ENCODE peak calls at places on chromosomes 3 and 15, in nine cellular contexts. One of them, this sample, is unnamed.

GRCh38 chr3:113712129-113712528 is 15.7 kb upstream of the USF3 start:
- DNase-seq in midbrain: no peak
- DNase-seq in mesothelial cell of epicardium: no peak
- DNase-seq in fibroblast of pulmonary artery: no peak
- DNase-seq in pons: peak
- DNase-seq in NCI-H1417: no peak
- DNase-seq in HuH-7.5: no peak
- DNase-seq in RCC 7860: no peak
- DNase-seq in GOT3: no peak
- DNase-seq in this sample: no peak

GRCh38 chr3:57949779-57950618 is 58.2 kb upstream of the FLNB start:
- DNase-seq in fibroblast of pulmonary artery: no peak
- DNase-seq in GOT3: no peak
- DNase-seq in HuH-7.5: no peak
- DNase-seq in pons: no peak
- DNase-seq in mesothelial cell of epicardium: no peak
- DNase-seq in NCI-H1417: no peak
- DNase-seq in RCC 7860: peak
- DNase-seq in midbrain: no peak
- DNase-seq in this sample: no peak

GRCh38 chr15:95369202-95369601 is 961.3 kb upstream of the NR2F2 start:
- DNase-seq in NCI-H1417: no peak
- DNase-seq in HuH-7.5: no peak
- DNase-seq in pons: no peak
- DNase-seq in fibroblast of pulmonary artery: no peak
- DNase-seq in GOT3: no peak
- DNase-seq in midbrain: no peak
- DNase-seq in RCC 7860: no peak
- DNase-seq in mesothelial cell of epicardium: no peak
- DNase-seq in this sample: no peak

GRCh38 chr3:28989646-28990089 is 291.2 kb upstream of the RBMS3 start:
- DNase-seq in RCC 7860: no peak
- DNase-seq in fibroblast of pulmonary artery: no peak
- DNase-seq in pons: peak
- DNase-seq in GOT3: no peak
- DNase-seq in mesothelial cell of epicardium: no peak
- DNase-seq in midbrain: no peak
- DNase-seq in HuH-7.5: no peak
- DNase-seq in NCI-H1417: no peak
- DNase-seq in this sample: no peak

GRCh38 chr15:60774829-60775228 is 295.9 kb upstream of the ICE2 start:
- DNase-seq in GOT3: no peak
- DNase-seq in NCI-H1417: no peak
- DNase-seq in pons: no peak
- DNase-seq in mesothelial cell of epicardium: no peak
- DNase-seq in HuH-7.5: no peak
- DNase-seq in midbrain: no peak
- DNase-seq in fibroblast of pulmonary artery: no peak
- DNase-seq in RCC 7860: no peak
- DNase-seq in this sample: no peak

GRCh38 chr3:149388001-149388435 is 10.6 kb upstream of the TM4SF1 start:
- DNase-seq in mesothelial cell of epicardium: no peak
- DNase-seq in NCI-H1417: no peak
- DNase-seq in HuH-7.5: no peak
- DNase-seq in fibroblast of pulmonary artery: peak
- DNase-seq in RCC 7860: peak
- DNase-seq in pons: no peak
- DNase-seq in midbrain: no peak
- DNase-seq in GOT3: no peak
- DNase-seq in this sample: no peak

GRCh38 chr3:127811717-127812116 is 10.6 kb downstream of the MGLL start:
- DNase-seq in RCC 7860: no peak
- DNase-seq in GOT3: no peak
- DNase-seq in pons: no peak
- DNase-seq in fibroblast of pulmonary artery: no peak
- DNase-seq in midbrain: no peak
- DNase-seq in NCI-H1417: no peak
- DNase-seq in mesothelial cell of epicardium: no peak
- DNase-seq in HuH-7.5: no peak
- DNase-seq in this sample: no peak

GRCh38 chr15:83436513-83437158 is 10.5 kb upstream of the SH3GL3 start:
- DNase-seq in mesothelial cell of epicardium: no peak
- DNase-seq in fibroblast of pulmonary artery: peak
- DNase-seq in midbrain: peak
- DNase-seq in RCC 7860: peak
- DNase-seq in pons: peak
- DNase-seq in GOT3: no peak
- DNase-seq in NCI-H1417: peak
- DNase-seq in HuH-7.5: peak
- DNase-seq in this sample: peak

GRCh38 chr3:136251511-136251910 is 1.4 kb downstream of the PCCB start:
- DNase-seq in pons: no peak
- DNase-seq in fibroblast of pulmonary artery: no peak
- DNase-seq in RCC 7860: no peak
- DNase-seq in HuH-7.5: no peak
- DNase-seq in mesothelial cell of epicardium: no peak
- DNase-seq in GOT3: no peak
- DNase-seq in NCI-H1417: peak
- DNase-seq in midbrain: no peak
- DNase-seq in this sample: no peak

GRCh38 chr3:142088522-142088921 is 60.8 kb downstream of the TFDP2 start:
- DNase-seq in NCI-H1417: no peak
- DNase-seq in fibroblast of pulmonary artery: peak
- DNase-seq in mesothelial cell of epicardium: no peak
- DNase-seq in RCC 7860: peak
- DNase-seq in HuH-7.5: no peak
- DNase-seq in pons: no peak
- DNase-seq in GOT3: no peak
- DNase-seq in midbrain: no peak
- DNase-seq in this sample: no peak

GRCh38 chr15:51672913-51673857 is 8.1 kb upstream of the SCG3 start:
- DNase-seq in RCC 7860: no peak
- DNase-seq in midbrain: no peak
- DNase-seq in pons: no peak
- DNase-seq in GOT3: no peak
- DNase-seq in NCI-H1417: no peak
- DNase-seq in fibroblast of pulmonary artery: no peak
- DNase-seq in HuH-7.5: no peak
- DNase-seq in mesothelial cell of epicardium: no peak
- DNase-seq in this sample: no peak

GRCh38 chr3:61060421-61060861 is 190.8 kb downstream of the FHIT start:
- DNase-seq in GOT3: no peak
- DNase-seq in HuH-7.5: no peak
- DNase-seq in NCI-H1417: no peak
- DNase-seq in midbrain: no peak
- DNase-seq in fibroblast of pulmonary artery: no peak
- DNase-seq in pons: no peak
- DNase-seq in RCC 7860: no peak
- DNase-seq in mesothelial cell of epicardium: no peak
- DNase-seq in this sample: no peak

GRCh38 chr15:81843226-81843625 is 202.6 kb downstream of the MEX3B start:
- DNase-seq in midbrain: no peak
- DNase-seq in NCI-H1417: no peak
- DNase-seq in GOT3: no peak
- DNase-seq in mesothelial cell of epicardium: no peak
- DNase-seq in pons: no peak
- DNase-seq in HuH-7.5: no peak
- DNase-seq in RCC 7860: no peak
- DNase-seq in fibroblast of pulmonary artery: no peak
- DNase-seq in this sample: no peak

GRCh38 chr15:41025393-41025792 is 72.1 kb downstream of the CHAC1 start:
- DNase-seq in NCI-H1417: no peak
- DNase-seq in midbrain: no peak
- DNase-seq in GOT3: no peak
- DNase-seq in HuH-7.5: no peak
- DNase-seq in fibroblast of pulmonary artery: no peak
- DNase-seq in mesothelial cell of epicardium: no peak
- DNase-seq in RCC 7860: no peak
- DNase-seq in pons: no peak
- DNase-seq in this sample: no peak

GRCh38 chr3:4734454-4734853 is 241.3 kb downstream of the ITPR1 start:
- DNase-seq in pons: no peak
- DNase-seq in HuH-7.5: no peak
- DNase-seq in GOT3: no peak
- DNase-seq in fibroblast of pulmonary artery: no peak
- DNase-seq in midbrain: no peak
- DNase-seq in RCC 7860: no peak
- DNase-seq in mesothelial cell of epicardium: no peak
- DNase-seq in NCI-H1417: peak
- DNase-seq in this sample: no peak

GRCh38 chr3:12544652-12545472 is 437 bp downstream of the MKRN2OS start:
- DNase-seq in HuH-7.5: no peak
- DNase-seq in mesothelial cell of epicardium: no peak
- DNase-seq in GOT3: no peak
- DNase-seq in RCC 7860: no peak
- DNase-seq in fibroblast of pulmonary artery: no peak
- DNase-seq in midbrain: no peak
- DNase-seq in pons: no peak
- DNase-seq in NCI-H1417: no peak
- DNase-seq in this sample: no peak

GRCh38 chr3:11371758-11372157 is 99.6 kb downstream of the ATG7 start:
- DNase-seq in NCI-H1417: no peak
- DNase-seq in RCC 7860: no peak
- DNase-seq in pons: no peak
- DNase-seq in HuH-7.5: no peak
- DNase-seq in GOT3: no peak
- DNase-seq in mesothelial cell of epicardium: no peak
- DNase-seq in fibroblast of pulmonary artery: no peak
- DNase-seq in midbrain: no peak
- DNase-seq in this sample: no peak

GRCh38 chr3:179149239-179149887 is 1.2 kb downstream of the PIK3CA start:
- DNase-seq in HuH-7.5: no peak
- DNase-seq in mesothelial cell of epicardium: no peak
- DNase-seq in RCC 7860: no peak
- DNase-seq in pons: peak
- DNase-seq in GOT3: no peak
- DNase-seq in fibroblast of pulmonary artery: peak
- DNase-seq in midbrain: peak
- DNase-seq in NCI-H1417: peak
- DNase-seq in this sample: no peak

GRCh38 chr3:62049033-62049432 is 324.3 kb downstream of the FEZF2 start:
- DNase-seq in NCI-H1417: no peak
- DNase-seq in RCC 7860: no peak
- DNase-seq in fibroblast of pulmonary artery: no peak
- DNase-seq in midbrain: no peak
- DNase-seq in mesothelial cell of epicardium: no peak
- DNase-seq in pons: no peak
- DNase-seq in HuH-7.5: no peak
- DNase-seq in GOT3: no peak
- DNase-seq in this sample: no peak

GRCh38 chr15:64314456-64314855 is 41.5 kb downstream of the CSNK1G1 start:
- DNase-seq in fibroblast of pulmonary artery: no peak
- DNase-seq in mesothelial cell of epicardium: no peak
- DNase-seq in midbrain: no peak
- DNase-seq in HuH-7.5: no peak
- DNase-seq in RCC 7860: no peak
- DNase-seq in NCI-H1417: no peak
- DNase-seq in pons: no peak
- DNase-seq in GOT3: no peak
- DNase-seq in this sample: no peak

GRCh38 chr3:42961633-42962032 is 17.5 kb upstream of the GASK1A start:
- DNase-seq in fibroblast of pulmonary artery: peak
- DNase-seq in HuH-7.5: peak
- DNase-seq in RCC 7860: no peak
- DNase-seq in GOT3: no peak
- DNase-seq in midbrain: peak
- DNase-seq in pons: peak
- DNase-seq in mesothelial cell of epicardium: no peak
- DNase-seq in NCI-H1417: peak
- DNase-seq in this sample: no peak

GRCh38 chr15:39248204-39248603 is 332.7 kb upstream of the THBS1 start:
- DNase-seq in RCC 7860: no peak
- DNase-seq in HuH-7.5: no peak
- DNase-seq in pons: no peak
- DNase-seq in midbrain: no peak
- DNase-seq in mesothelial cell of epicardium: no peak
- DNase-seq in GOT3: no peak
- DNase-seq in fibroblast of pulmonary artery: peak
- DNase-seq in NCI-H1417: no peak
- DNase-seq in this sample: no peak

GRCh38 chr15:78182336-78182700 is 33.2 kb downstream of the IDH3A start:
- DNase-seq in GOT3: no peak
- DNase-seq in midbrain: no peak
- DNase-seq in fibroblast of pulmonary artery: no peak
- DNase-seq in HuH-7.5: no peak
- DNase-seq in RCC 7860: no peak
- DNase-seq in mesothelial cell of epicardium: no peak
- DNase-seq in pons: no peak
- DNase-seq in NCI-H1417: no peak
- DNase-seq in this sample: no peak

GRCh38 chr3:38548154-38548931 is 52.2 kb downstream of the EXOG start:
- DNase-seq in HuH-7.5: no peak
- DNase-seq in mesothelial cell of epicardium: no peak
- DNase-seq in NCI-H1417: no peak
- DNase-seq in pons: no peak
- DNase-seq in fibroblast of pulmonary artery: no peak
- DNase-seq in midbrain: no peak
- DNase-seq in GOT3: no peak
- DNase-seq in RCC 7860: no peak
- DNase-seq in this sample: peak

GRCh38 chr3:60080648-60081047 is 1030.8 kb upstream of the CFAP20DC start:
- DNase-seq in GOT3: no peak
- DNase-seq in RCC 7860: no peak
- DNase-seq in mesothelial cell of epicardium: no peak
- DNase-seq in fibroblast of pulmonary artery: no peak
- DNase-seq in NCI-H1417: no peak
- DNase-seq in midbrain: no peak
- DNase-seq in HuH-7.5: no peak
- DNase-seq in pons: peak
- DNase-seq in this sample: no peak

GRCh38 chr3:178895178-178895789 is 176.3 kb downstream of the ZMAT3 start:
- DNase-seq in midbrain: no peak
- DNase-seq in NCI-H1417: no peak
- DNase-seq in fibroblast of pulmonary artery: no peak
- DNase-seq in HuH-7.5: no peak
- DNase-seq in GOT3: no peak
- DNase-seq in pons: no peak
- DNase-seq in mesothelial cell of epicardium: no peak
- DNase-seq in RCC 7860: no peak
- DNase-seq in this sample: no peak

GRCh38 chr3:67481126-67481525 is 173.3 kb downstream of the SUCLG2 start:
- DNase-seq in mesothelial cell of epicardium: no peak
- DNase-seq in fibroblast of pulmonary artery: no peak
- DNase-seq in GOT3: no peak
- DNase-seq in midbrain: no peak
- DNase-seq in NCI-H1417: no peak
- DNase-seq in HuH-7.5: no peak
- DNase-seq in RCC 7860: no peak
- DNase-seq in pons: no peak
- DNase-seq in this sample: no peak